ENCODE peak calls at places on chromosomes 1 and 21, in ten cellular contexts. O is IMR-90; G is tibial artery; R is thyroid gland; T is left lung; X is SJSA1; S is CD4-positive, CD25-positive, alpha-beta regulatory T cell; D is lower lobe of right lung; Q is left ventricle myocardium inferior; M is hepatocyte. J is an unnamed sample.

GRCh38 chr1:201594575-201595245 is 55.8 kb downstream of the NAV1 start:
- DNase-seq in D (peak; percentile 46), X (no peak), Q (no peak), G (no peak), S (no peak), M (peak; percentile 58), R (peak; percentile 39), T (no peak), O (peak; percentile 38), J (no peak)

GRCh38 chr1:89121641-89122040 is 4.3 kb downstream of the GBP2 start:
- DNase-seq in X (no peak), M (no peak), D (no peak), Q (no peak), G (no peak), T (no peak), R (no peak), S (no peak), O (no peak), J (no peak)

GRCh38 chr1:115890618-115891017 is 49.7 kb upstream of the NHLH2 start:
- DNase-seq in S (no peak), T (no peak), X (no peak), R (no peak), Q (no peak), G (no peak), M (no peak), D (no peak), O (no peak), J (no peak)

GRCh38 chr1:203271018-203271743 is 34.1 kb upstream of the BTG2 start:
- DNase-seq in T (no peak), Q (peak; percentile 44), R (peak; percentile 86), M (peak; percentile 86), G (peak; percentile 83), X (no peak), D (peak; percentile 75), S (peak; percentile 90), O (peak; percentile 76), J (peak; percentile 83)

GRCh38 chr1:87344231-87344630 is 15.6 kb downstream of the LMO4 start:
- DNase-seq in X (no peak), R (no peak), O (no peak), D (no peak), Q (no peak), S (no peak), G (no peak), M (no peak), T (no peak), J (no peak)

GRCh38 chr1:117368116-117369108 is 1.2 kb downstream of the MAN1A2 start:
- DNase-seq in Q (no peak), R (peak; percentile 33), G (no peak), M (peak; percentile 12), T (no peak), O (peak; percentile 11), D (no peak), X (no peak), S (peak; percentile 62), J (no peak)

GRCh38 chr21:41358193-41359166 is 3.3 kb upstream of the MX2 start:
- DNase-seq in O (no peak), M (no peak), T (no peak), R (no peak), Q (no peak), D (no peak), G (no peak), X (no peak), S (no peak), J (no peak)

GRCh38 chr1:45621501-45621836 is 2.4 kb downstream of the CCDC17 start:
- DNase-seq in M (no peak), Q (no peak), G (no peak), X (no peak), S (no peak), T (no peak), O (no peak), D (no peak), R (no peak), J (no peak)

GRCh38 chr1:71834570-71835441 is 447.5 kb downstream of the NEGR1 start:
- DNase-seq in Q (no peak), R (peak; percentile 1), T (no peak), S (no peak), G (no peak), O (peak; percentile 2), X (no peak), D (no peak), M (peak; percentile 35), J (no peak)

GRCh38 chr1:156372876-156373275 is 3.9 kb downstream of the RHBG start:
- DNase-seq in D (no peak), T (no peak), X (no peak), Q (no peak), O (no peak), S (no peak), G (no peak), M (no peak), R (no peak), J (no peak)

GRCh38 chr1:119480175-119480574 is 26.8 kb upstream of the HSD3B1 start:
- DNase-seq in D (no peak), M (no peak), T (no peak), O (no peak), Q (no peak), G (no peak), X (no peak), R (no peak), S (no peak), J (no peak)

GRCh38 chr1:192512426-192513125 is 63.0 kb upstream of the RGS1 start:
- DNase-seq in M (no peak), Q (no peak), T (no peak), S (no peak), G (peak; percentile 63), R (no peak), D (no peak), O (no peak), X (no peak), J (no peak)

GRCh38 chr1:21216835-21217811 is 40.4 kb upstream of the EIF4G3 start:
- DNase-seq in Q (no peak), X (no peak), G (peak; percentile 55), M (peak; percentile 77), O (peak; percentile 39), R (peak; percentile 63), T (peak; percentile 69), S (peak; percentile 71), D (peak; percentile 58), J (peak; percentile 23)

GRCh38 chr21:35234725-35235124 is 185.6 kb upstream of the RUNX1 start:
- DNase-seq in G (no peak), R (no peak), Q (no peak), D (no peak), X (no peak), M (no peak), O (no peak), T (no peak), S (peak; percentile 50), J (no peak)
- H3K4me1 ChIP-seq in G (no peaks in the 10 kb centered on the region), R (no peaks in the 10 kb centered on the region), Q (no peaks in the 10 kb centered on the region), D (no peaks in the 10 kb centered on the region), X (peaks cover 14% of the 10 kb centered on the region), M (no peaks in the 10 kb centered on the region), O (peaks cover 9% of the 10 kb centered on the region), T (no peaks in the 10 kb centered on the region), S (peaks cover 6% of the 10 kb centered on the region), J (no peaks in the 10 kb centered on the region)

DNA sequence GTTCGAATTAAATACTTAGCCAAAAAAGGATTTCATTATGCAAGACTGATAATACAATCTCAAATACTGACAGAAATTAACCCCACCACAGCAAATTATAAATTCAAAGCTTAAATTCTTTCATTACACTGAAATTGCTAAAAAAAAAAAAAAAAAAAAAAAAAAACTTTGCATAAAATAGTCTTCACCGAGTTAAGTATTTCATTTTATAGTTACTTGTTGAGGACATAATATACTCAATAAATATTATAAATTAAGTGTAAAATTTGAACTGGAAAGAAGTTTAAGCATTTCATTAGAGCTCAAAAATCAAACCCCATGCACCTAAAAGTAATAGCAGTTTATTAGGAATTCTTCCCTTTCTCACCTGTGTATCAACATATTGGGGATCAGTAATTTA is 1.9 kb upstream of the PSMG1 start:
- DNase-seq in R (no peak), D (no peak), O (no peak), Q (no peak), T (no peak), S (no peak), M (no peak), G (no peak), X (no peak), J (no peak)
- H3K4me1 ChIP-seq in R (peaks cover 49% of the 10 kb centered on the region), D (peaks cover 25% of the 10 kb centered on the region), O (peaks cover 4% of the 10 kb centered on the region), Q (peaks cover 32% of the 10 kb centered on the region), T (peaks cover 22% of the 10 kb centered on the region), S (peaks cover 27% of the 10 kb centered on the region), M (peaks cover 14% of the 10 kb centered on the region), G (no peaks in the 10 kb centered on the region), X (peaks cover 8% of the 10 kb centered on the region), J (no peaks in the 10 kb centered on the region)

GRCh38 chr21:33388188-33388587 is 15.0 kb upstream of the IFNGR2 start:
- DNase-seq in O (no peak), X (no peak), D (no peak), T (no peak), M (no peak), Q (no peak), S (no peak), R (no peak), G (no peak), J (no peak)

GRCh38 chr21:33386222-33386784 is 16.9 kb upstream of the IFNGR2 start:
- DNase-seq in D (no peak), R (no peak), T (no peak), Q (no peak), M (no peak), S (no peak), O (no peak), G (no peak), X (no peak), J (no peak)

GRCh38 chr21:33383056-33383888 is 19.9 kb upstream of the IFNGR2 start:
- DNase-seq in M (peak; percentile 90), G (peak; percentile 71), T (peak; percentile 92), R (peak; percentile 20), S (peak; percentile 88), X (peak; percentile 78), Q (peak; percentile 60), O (peak; percentile 94), D (peak; percentile 74), J (peak; percentile 38)

GRCh38 chr21:33380483-33380998 is 22.7 kb upstream of the IFNGR2 start:
- DNase-seq in D (peak; percentile 95), M (peak; percentile 88), R (peak; percentile 57), O (peak; percentile 96), X (peak; percentile 97), G (peak; percentile 94), T (peak; percentile 96), Q (peak; percentile 90), S (peak; percentile 96), J (peak; percentile 87)

DNA sequence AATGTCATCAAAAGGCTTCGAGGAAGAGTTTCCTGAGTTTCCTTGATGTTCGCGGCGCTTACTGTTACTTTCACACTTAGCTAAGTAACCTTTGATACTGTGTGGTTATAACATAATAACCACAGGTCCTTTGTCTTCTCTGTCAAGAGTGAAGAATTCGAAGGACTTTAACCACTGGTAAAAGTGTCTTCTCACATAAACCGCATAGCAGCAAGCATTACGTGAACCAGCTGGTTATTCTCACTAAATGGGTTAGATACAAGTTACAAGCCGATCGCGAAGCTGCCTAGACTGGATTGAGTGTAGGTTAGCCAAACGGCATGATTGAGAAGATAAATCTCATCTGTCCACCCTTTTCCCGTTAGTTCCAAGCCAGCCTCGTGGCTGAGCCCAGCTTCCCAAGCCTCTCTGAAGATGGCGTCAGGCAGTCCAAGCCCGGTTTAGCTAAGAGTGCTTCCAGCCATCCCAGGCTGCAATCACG is 18.3 kb upstream of the IFNGR2 start:
- DNase-seq in X (no peak), R (no peak), G (no peak), D (no peak), O (peak; percentile 43), Q (no peak), T (no peak), M (no peak), S (peak; percentile 87), J (no peak)
- H3K4me1 ChIP-seq in X (peaks cover 28% of the 10 kb centered on the region), R (peaks cover 23% of the 10 kb centered on the region), G (no peaks in the 10 kb centered on the region), D (peaks cover 47% of the 10 kb centered on the region), O (peaks cover 11% of the 10 kb centered on the region), Q (peaks cover 34% of the 10 kb centered on the region), T (peaks cover 89% of the 10 kb centered on the region), M (peaks cover 8% of the 10 kb centered on the region), S (peaks cover 56% of the 10 kb centered on the region), J (no peaks in the 10 kb centered on the region)

GRCh38 chr1:8941906-8942305 is 3.8 kb upstream of the CA6 start:
- DNase-seq in T (no peak), M (peak; percentile 34), D (no peak), R (no peak), X (peak; percentile 63), G (no peak), Q (no peak), S (peak; percentile 64), O (peak; percentile 91), J (no peak)
- H3K4me1 ChIP-seq in T (no peaks in the 10 kb centered on the region), M (no peaks in the 10 kb centered on the region), D (no peaks in the 10 kb centered on the region), R (peaks cover 18% of the 10 kb centered on the region), X (peaks cover 29% of the 10 kb centered on the region), G (no peaks in the 10 kb centered on the region), Q (peaks cover 12% of the 10 kb centered on the region), S (peaks cover 10% of the 10 kb centered on the region), O (no peaks in the 10 kb centered on the region), J (no peaks in the 10 kb centered on the region)